ENCODE peak calls at places on chromosomes 4 and X, in five cellular contexts. X is HCT116, P is HepG2, Y is GM12878, I is K562. W is an unnamed sample.

GRCh38 chrX:750812-751211 is 120.2 kb downstream of the SHOX start:
- DNase-seq in I (no peak), Y (no peak), P (no peak), X (no peak), W (no peak)

GRCh38 chrX:47497274-47497673 is 14.3 kb upstream of the ZNF41 start:
- DNase-seq in P (no peak), I (peak; percentile 18), Y (no peak), X (no peak), W (no peak)

GRCh38 chrX:29487214-29487613 is 728.1 kb upstream of the MAGEB2 start:
- DNase-seq in P (no peak), Y (no peak), X (no peak), I (no peak), W (no peak)

GRCh38 chr4:15396157-15396800 is 31.6 kb upstream of the C1QTNF7 start:
- DNase-seq in X (peak; percentile 34), Y (no peak), I (peak; percentile 64), P (peak; percentile 33), W (peak; percentile 9)

GRCh38 chr4:116070283-116070682 is 956.9 kb upstream of the NDST4 start:
- DNase-seq in I (no peak), Y (no peak), P (no peak), X (no peak), W (no peak)

GRCh38 chr4:29900336-29900735 is 819.8 kb upstream of the PCDH7 start:
- DNase-seq in I (no peak), P (no peak), X (no peak), Y (no peak), W (no peak)

GRCh38 chr4:6746721-6747689 is 31.0 kb downstream of the BLOC1S4 start:
- DNase-seq in X (no peak), I (no peak), P (no peak), Y (no peak), W (no peak)

GRCh38 chr4:75545526-75545925 is 10.3 kb upstream of the ODAPH start:
- DNase-seq in I (no peak), Y (no peak), P (no peak), X (no peak), W (no peak)

GRCh38 chr4:4225915-4226605 is 669 bp downstream of the OTOP1 start:
- DNase-seq in Y (no peak), P (no peak), X (no peak), I (no peak), W (no peak)

GRCh38 chr4:182074139-182074538 is 169.1 kb upstream of the TENM3 start:
- DNase-seq in P (no peak), Y (no peak), X (no peak), I (no peak), W (no peak)

GRCh38 chr4:46016306-46016705 is 107.5 kb downstream of the GABRG1 start:
- DNase-seq in P (no peak), X (no peak), I (peak; percentile 2), Y (no peak), W (no peak)

GRCh38 chrX:72247206-72247944 is 8.5 kb upstream of the ERCC6L start:
- DNase-seq in I (peak; percentile 56), X (no peak), P (peak; percentile 47), Y (no peak), W (no peak)

GRCh38 chrX:25067271-25068172 is 51.8 kb upstream of the ARX start:
- DNase-seq in X (no peak), I (no peak), P (no peak), Y (no peak), W (no peak)

GRCh38 chrX:9431281-9431680 is 33.6 kb upstream of the TBL1X start:
- DNase-seq in Y (no peak), P (no peak), I (no peak), X (no peak), W (no peak)

GRCh38 chr4:42302348-42302747 is 94.9 kb upstream of the SHISA3 start:
- DNase-seq in P (peak; percentile 68), X (peak; percentile 43), I (peak; percentile 42), Y (no peak), W (no peak)

GRCh38 chr4:130257271-130257670 is 1161.3 kb downstream of the C4orf33 start:
- DNase-seq in X (no peak), Y (no peak), P (no peak), I (no peak), W (no peak)

GRCh38 chrX:93673056-93673868 is at the start of gene NAP1L3:
- DNase-seq in I (no peak), X (no peak), P (peak; percentile 5), Y (no peak), W (peak; percentile 44)

GRCh38 chrX:7059214-7059838 is 88.2 kb upstream of the STS start:
- DNase-seq in X (no peak), Y (peak; percentile 89), I (no peak), P (no peak), W (no peak)

GRCh38 chrX:130212371-130212770 is 40.6 kb downstream of the RAB33A start:
- DNase-seq in Y (no peak), P (no peak), I (no peak), X (no peak), W (no peak)

DNA sequence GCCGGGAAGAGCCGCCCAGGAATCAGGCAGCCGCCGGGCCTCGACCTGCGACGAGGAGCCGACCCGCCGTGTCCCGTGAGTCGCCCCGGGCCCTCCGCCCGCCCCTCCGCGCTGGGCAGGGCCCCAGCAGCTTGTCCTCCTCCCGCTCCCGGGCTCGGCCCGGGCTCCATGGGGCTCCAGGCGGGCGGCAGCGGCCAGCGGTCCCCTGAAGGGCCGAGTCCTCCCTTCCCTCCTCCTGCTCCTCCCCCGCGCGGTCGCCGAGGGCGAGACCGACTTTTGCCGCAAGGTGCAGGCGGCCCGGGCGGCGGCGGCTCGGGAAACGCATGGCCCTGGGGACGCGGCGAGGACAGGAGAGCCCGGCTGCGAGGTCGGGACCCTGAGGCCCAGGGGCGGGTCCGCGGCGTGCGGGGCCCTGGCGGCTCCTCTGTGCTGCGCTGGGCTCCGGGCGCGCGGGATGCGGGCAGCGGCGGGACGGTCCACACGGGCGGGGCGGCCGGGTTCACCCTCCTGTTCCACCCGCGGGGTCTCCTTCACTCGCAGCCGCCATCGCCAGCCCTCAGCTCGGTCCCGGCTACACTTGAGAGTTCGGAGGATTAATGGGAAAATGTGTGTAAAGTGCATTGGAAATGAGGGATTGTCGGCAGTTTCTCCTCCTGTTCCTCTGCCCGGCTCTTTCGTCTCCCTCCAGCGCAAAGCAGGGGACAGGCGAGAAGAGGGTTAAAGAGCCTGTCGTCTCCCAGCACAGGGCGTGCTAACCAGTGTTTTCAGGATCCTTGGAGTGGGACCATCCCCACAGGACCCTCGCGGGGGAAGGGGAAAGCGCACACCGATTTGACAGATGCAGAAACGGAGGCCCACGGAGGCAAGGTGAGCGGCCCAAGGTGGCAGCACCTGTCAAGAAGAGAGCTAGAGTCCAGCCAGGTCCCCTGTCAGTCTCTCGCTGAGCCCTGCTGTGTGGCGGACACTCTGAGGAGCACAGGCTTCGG is 16.6 kb upstream of the ZNF718 start:
- DNase-seq in P (no peak), X (no peak), I (no peak), Y (no peak), W (peak; percentile 60)
- TF ChIP-seq EZH2 in P (no peak), X (no peak), I (no peak), Y (no peak), W (peak; percentile 96)

GRCh38 chrX:152861826-152862225 is 31.0 kb downstream of the NSDHL start:
- DNase-seq in I (no peak), P (no peak), X (no peak), Y (no peak), W (no peak)
- H3K9me3 ChIP-seq in I (no peaks in the 10 kb centered on the region), P (no peaks in the 10 kb centered on the region), X (no peaks in the 10 kb centered on the region), Y (no peaks in the 10 kb centered on the region), W (no peaks in the 10 kb centered on the region)

GRCh38 chr4:87973283-87974169 is 2.0 kb upstream of the SPP1 start:
- DNase-seq in P (peak; percentile 63), X (peak; percentile 59), I (peak; percentile 47), Y (no peak), W (peak; percentile 75)
- TF ChIP-seq SIN3A in P (no peak), X (no peak), I (no peak), Y (no peak), W (no peak)

GRCh38 chrX:38220024-38220935 is at the start of gene SRPX:
- DNase-seq in I (peak; percentile 43), P (no peak), Y (no peak), X (peak; percentile 41), W (no peak)
- TF ChIP-seq EZH2 in I (no peak), P (no peak), Y (no peak), X (no peak), W (no peak)

GRCh38 chr4:10944321-10944720 is 259.8 kb upstream of the CLNK start:
- DNase-seq in I (no peak), P (no peak), X (no peak), Y (no peak), W (no peak)
- H3K9me3 ChIP-seq in I (peaks cover 2% of the 10 kb centered on the region), P (peaks cover 88% of the 10 kb centered on the region), X (peaks cover 6% of the 10 kb centered on the region), Y (peaks cover 13% of the 10 kb centered on the region), W (peaks cover 11% of the 10 kb centered on the region)

DNA sequence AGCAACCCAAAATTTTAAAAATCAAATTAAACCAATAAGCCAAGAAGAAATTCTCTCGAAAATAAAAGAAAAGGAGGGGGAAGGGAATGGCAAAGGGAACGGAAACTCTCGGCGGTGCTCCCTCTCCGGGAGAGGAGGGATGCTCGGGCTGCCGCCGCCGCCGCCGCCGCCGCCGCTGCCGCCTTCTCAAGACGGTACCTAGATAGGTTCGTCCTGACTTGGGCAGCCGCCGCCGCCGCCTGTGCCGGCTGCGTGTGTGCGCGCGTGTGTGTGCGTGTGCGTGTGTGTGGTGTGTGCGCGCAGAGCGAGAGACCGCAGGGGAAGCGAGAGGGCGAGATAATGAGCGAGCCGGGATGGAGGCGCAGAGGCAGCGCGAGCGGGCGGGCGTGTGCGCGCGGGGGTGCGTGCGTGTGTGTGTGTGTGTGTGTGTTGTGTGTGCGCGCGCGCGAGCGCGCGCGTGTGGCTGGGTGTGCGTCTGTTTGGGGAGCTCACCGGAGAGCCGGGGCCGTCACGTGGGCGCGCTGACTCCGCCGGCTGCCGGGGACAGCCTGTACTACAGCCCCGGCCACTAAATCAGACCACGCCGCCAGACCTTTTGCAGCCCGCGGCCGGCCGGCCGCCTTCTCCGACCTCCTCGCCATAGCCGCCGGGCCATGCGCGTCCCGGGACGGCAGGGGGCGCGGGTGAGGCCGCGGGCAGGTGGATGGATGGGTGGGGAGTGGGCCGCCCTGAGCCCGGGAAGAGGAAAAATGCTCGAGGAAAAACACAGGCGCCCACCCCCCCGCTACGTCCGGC is 111.6 kb downstream of the DHX15 start:
- DNase-seq in X (peak; percentile 50), Y (no peak), I (peak; percentile 74), P (peak; percentile 50), W (peak; percentile 63)
- TF ChIP-seq SIN3A in X (no peak), Y (no peak), I (no peak), P (no peak), W (no peak)

GRCh38 chr4:80309301-80310004 is 26.1 kb upstream of the CFAP299 start:
- DNase-seq in X (no peak), I (no peak), P (no peak), Y (no peak), W (no peak)

GRCh38 chr4:80308466-80308822 is 27.1 kb upstream of the CFAP299 start:
- DNase-seq in P (no peak), I (no peak), Y (no peak), X (no peak), W (no peak)

GRCh38 chr4:80312124-80312523 is 23.4 kb upstream of the CFAP299 start:
- DNase-seq in P (no peak), I (no peak), X (no peak), Y (no peak), W (no peak)

GRCh38 chr4:80313627-80314026 is 21.9 kb upstream of the CFAP299 start:
- DNase-seq in Y (no peak), I (no peak), X (no peak), P (no peak), W (no peak)

GRCh38 chr4:80311130-80311529 is 24.4 kb upstream of the CFAP299 start:
- DNase-seq in I (no peak), X (no peak), Y (no peak), P (no peak), W (no peak)
- TF ChIP-seq EZH2 in I (no peak), X (no peak), Y (no peak), P (no peak), W (no peak)